ENCODE peak calls at places on chromosomes 3 and 15, in seven cellular contexts. E is H7, X is cardiac muscle cell, A is AG04450, G is PC-9, Z is fibroblast of villous mesenchyme, I is foreskin fibroblast. M is an unnamed sample.
A peak's percentile ranks its signal among the peaks of the same experiment; 100 is the strongest.

GRCh38 chr3:24167468-24167867 is 222.4 kb downstream of the NR1D2 start:
- DNase-seq in E (no peak), X (no peak), A (no peak), G (no peak), Z (peak; percentile 44), I (no peak), M (no peak)

GRCh38 chr3:164732166-164732565 is 346.1 kb downstream of the SI start:
- DNase-seq in E (no peak), X (no peak), A (no peak), G (no peak), Z (no peak), I (no peak), M (no peak)

GRCh38 chr3:37856381-37856780 is 5.3 kb upstream of the CTDSPL start:
- DNase-seq in E (no peak), X (no peak), A (no peak), G (no peak), Z (no peak), I (no peak), M (no peak)

GRCh38 chr3:17771177-17772048 is 29.0 kb upstream of the TBC1D5 start:
- DNase-seq in E (no peak), X (peak; percentile 32), A (no peak), G (no peak), Z (peak; percentile 19), I (no peak), M (no peak)

GRCh38 chr15:68921926-68922325 is 8.4 kb upstream of the SPESP1 start:
- DNase-seq in E (no peak), X (no peak), A (no peak), G (no peak), Z (no peak), I (no peak), M (no peak)

GRCh38 chr3:179560791-179561190 is 1.9 kb upstream of the ACTL6A start:
- DNase-seq in E (no peak), X (no peak), A (no peak), G (no peak), Z (no peak), I (no peak), M (no peak)

GRCh38 chr15:101490922-101491738 is 1.6 kb upstream of the PCSK6 start:
- DNase-seq in E (peak; percentile 37), X (peak; percentile 71), A (no peak), G (no peak), Z (no peak), I (no peak), M (no peak)

GRCh38 chr3:124656531-124656930 is 73.7 kb upstream of the UMPS start:
- DNase-seq in E (no peak), X (no peak), A (no peak), G (no peak), Z (no peak), I (no peak), M (no peak)

GRCh38 chr15:51516291-51516690 is 106.3 kb downstream of the DMXL2 start:
- DNase-seq in E (no peak), X (no peak), A (no peak), G (no peak), Z (no peak), I (no peak), M (no peak)

GRCh38 chr15:75672646-75673425 is 25.1 kb downstream of the SNX33 start:
- DNase-seq in E (peak; percentile 78), X (peak; percentile 89), A (peak; percentile 56), G (peak; percentile 81), Z (peak; percentile 90), I (peak; percentile 62), M (peak; percentile 69)

GRCh38 chr3:140736863-140737460 is 59.1 kb downstream of the TRIM42 start:
- DNase-seq in E (peak; percentile 47), X (peak; percentile 52), A (no peak), G (no peak), Z (peak; percentile 55), I (peak; percentile 29), M (peak; percentile 86)

GRCh38 chr15:44711089-44711355 is at the start of gene PATL2:
- DNase-seq in E (no peak), X (no peak), A (no peak), G (no peak), Z (no peak), I (no peak), M (no peak)

GRCh38 chr15:101262551-101262950 is 10.7 kb upstream of the CHSY1 start:
- DNase-seq in E (no peak), X (no peak), A (no peak), G (no peak), Z (no peak), I (no peak), M (no peak)

GRCh38 chr3:16379838-16380237 is 114.8 kb downstream of the OXNAD1 start:
- DNase-seq in E (no peak), X (no peak), A (no peak), G (no peak), Z (no peak), I (no peak), M (no peak)

GRCh38 chr3:5021571-5022092 is 42.4 kb downstream of the BHLHE40 start:
- DNase-seq in E (no peak), X (no peak), A (no peak), G (peak; percentile 82), Z (no peak), I (peak; percentile 74), M (no peak)

GRCh38 chr3:1971780-1972179 is 126.9 kb upstream of the CNTN4 start:
- DNase-seq in E (no peak), X (no peak), A (no peak), G (no peak), Z (peak; percentile 11), I (no peak), M (no peak)

GRCh38 chr15:76208786-76209424 is 102.4 kb downstream of the ETFA start:
- DNase-seq in E (peak; percentile 25), X (no peak), A (no peak), G (no peak), Z (no peak), I (no peak), M (no peak)

GRCh38 chr15:85583404-85584390 is 203.3 kb downstream of the AKAP13 start:
- DNase-seq in E (no peak), X (peak; percentile 82), A (no peak), G (peak; percentile 89), Z (no peak), I (peak; percentile 77), M (no peak)
- H3K4me3 ChIP-seq in E (no peak overlapping the region), X (no peak overlapping the region), A (no peak overlapping the region), G (peak overlapping the region; percentile 12), Z (peak overlapping the region; percentile 19), I (no peak overlapping the region), M (no peak overlapping the region)

GRCh38 chr3:155670320-155670719 is 74.6 kb downstream of the PLCH1 start:
- DNase-seq in E (no peak), X (no peak), A (no peak), G (no peak), Z (no peak), I (no peak), M (no peak)

GRCh38 chr3:155673411-155673810 is 71.5 kb downstream of the PLCH1 start:
- DNase-seq in E (no peak), X (no peak), A (no peak), G (peak; percentile 13), Z (no peak), I (no peak), M (no peak)

GRCh38 chr3:155676252-155676981 is 68.5 kb downstream of the PLCH1 start:
- DNase-seq in E (no peak), X (peak; percentile 35), A (no peak), G (peak; percentile 11), Z (peak; percentile 61), I (peak; percentile 58), M (peak; percentile 57)

GRCh38 chr3:155675094-155675493 is 69.8 kb downstream of the PLCH1 start:
- DNase-seq in E (no peak), X (no peak), A (no peak), G (no peak), Z (no peak), I (no peak), M (no peak)
- H3K4me3 ChIP-seq in E (no peak overlapping the region), X (no peak overlapping the region), A (no peak overlapping the region), G (no peak overlapping the region), Z (no peak overlapping the region), I (no peak overlapping the region), M (no peak overlapping the region)

GRCh38 chr3:57927166-57927565 is 81.1 kb upstream of the FLNB start:
- DNase-seq in E (no peak), X (no peak), A (no peak), G (no peak), Z (no peak), I (no peak), M (no peak)

GRCh38 chr3:57929988-57930387 is 78.2 kb upstream of the FLNB start:
- DNase-seq in E (no peak), X (no peak), A (no peak), G (no peak), Z (no peak), I (no peak), M (no peak)

GRCh38 chr3:57928511-57928910 is 79.7 kb upstream of the FLNB start:
- DNase-seq in E (no peak), X (no peak), A (no peak), G (no peak), Z (no peak), I (no peak), M (no peak)

GRCh38 chr3:57923101-57923500 is 85.1 kb upstream of the FLNB start:
- DNase-seq in E (no peak), X (no peak), A (no peak), G (no peak), Z (no peak), I (no peak), M (no peak)

GRCh38 chr3:57927916-57928315 is 80.3 kb upstream of the FLNB start:
- DNase-seq in E (no peak), X (peak; percentile 34), A (no peak), G (no peak), Z (peak; percentile 57), I (no peak), M (no peak)
- H3K4me3 ChIP-seq in E (no peak overlapping the region), X (no peak overlapping the region), A (no peak overlapping the region), G (no peak overlapping the region), Z (no peak overlapping the region), I (no peak overlapping the region), M (no peak overlapping the region)

DNA sequence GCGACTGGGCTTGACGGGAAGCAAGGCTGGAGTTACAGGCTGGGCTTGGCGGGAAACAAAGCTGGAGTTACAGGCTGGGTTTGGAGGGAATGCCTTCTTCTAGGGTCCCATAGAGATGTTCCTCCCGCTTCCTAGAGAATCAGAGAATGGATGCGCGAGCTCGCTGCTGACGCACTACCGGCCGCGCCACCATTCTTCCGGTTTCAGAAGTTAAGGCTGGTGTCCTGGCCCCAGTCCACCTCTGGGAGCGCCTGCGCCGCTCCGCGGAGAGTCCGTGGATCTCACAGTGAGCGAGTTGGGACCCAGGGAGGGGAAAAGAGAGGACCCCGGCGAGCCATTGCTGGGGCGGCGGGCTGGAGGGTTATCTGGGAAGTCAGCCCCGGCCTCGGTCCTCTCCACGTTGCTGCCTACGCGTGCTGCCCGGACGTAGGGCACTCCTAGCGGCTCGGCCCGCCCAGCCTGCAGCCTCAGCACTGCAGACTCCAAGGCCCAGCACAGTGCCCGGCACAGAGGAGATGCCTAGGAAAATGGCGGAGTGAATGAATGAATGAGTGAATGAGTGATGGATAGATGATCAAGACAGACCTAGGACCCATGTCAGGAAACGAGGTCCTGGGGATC is at the start of gene ZNF502:
- DNase-seq in E (no peak), X (peak; percentile 95), A (peak; percentile 62), G (peak; percentile 69), Z (peak; percentile 87), I (peak; percentile 88), M (peak; percentile 94)
- H3K4me3 ChIP-seq in E (peak within 1 kb of the TSS; percentile 50), X (peak within 1 kb of the TSS; percentile 81), A (peak within 1 kb of the TSS; percentile 91), G (peak within 1 kb of the TSS; percentile 94), Z (peak within 1 kb of the TSS; percentile 91), I (peak within 1 kb of the TSS; percentile 81), M (peak within 1 kb of the TSS; percentile 60)

M was measured in mesendoderm.